ENCODE peak calls at places on chromosomes 5 and 9, in ten cellular contexts. X, D, I, T, O, A, P, R, V and Y are unnamed samples.

GRCh38 chr5:149641000-149641576 is 59.8 kb downstream of the ARHGEF37 start:
- DNase-seq in X (no peak), D (peak; percentile 29), I (no peak), T (peak; percentile 84), O (peak; percentile 63), A (no peak), P (peak; percentile 26), R (no peak), V (peak; percentile 86), Y (no peak)

GRCh38 chr5:151016700-151017099 is 3.7 kb upstream of the GPX3 start:
- DNase-seq in X (no peak), D (no peak), I (no peak), T (no peak), O (no peak), A (peak; percentile 80), P (no peak), R (no peak), V (no peak), Y (no peak)

GRCh38 chr5:14476791-14477435 is 104.7 kb upstream of the OTULINL start:
- DNase-seq in X (no peak), D (peak; percentile 57), I (no peak), T (peak; percentile 54), O (peak; percentile 37), A (no peak), P (no peak), R (no peak), V (no peak), Y (no peak)

GRCh38 chr5:55429707-55430253 is 105.0 kb downstream of the PLPP1 start:
- DNase-seq in X (no peak), D (no peak), I (no peak), T (no peak), O (no peak), A (no peak), P (peak; percentile 32), R (no peak), V (no peak), Y (no peak)

GRCh38 chr9:114902773-114903589 is 27.4 kb downstream of the TNFSF8 start:
- DNase-seq in X (no peak), D (no peak), I (no peak), T (peak; percentile 51), O (peak; percentile 32), A (no peak), P (no peak), R (no peak), V (no peak), Y (no peak)

GRCh38 chr5:133907075-133907474 is 61.4 kb downstream of the C5orf15 start:
- DNase-seq in X (no peak), D (no peak), I (no peak), T (no peak), O (no peak), A (no peak), P (peak; percentile 43), R (no peak), V (no peak), Y (no peak)

GRCh38 chr5:146718628-146719027 is 159.9 kb downstream of the PPP2R2B start:
- DNase-seq in X (no peak), D (no peak), I (no peak), T (no peak), O (no peak), A (no peak), P (no peak), R (peak; percentile 46), V (no peak), Y (no peak)

GRCh38 chr5:124199902-124200301 is 546.5 kb downstream of the ZNF608 start:
- DNase-seq in X (no peak), D (no peak), I (no peak), T (peak; percentile 9), O (no peak), A (no peak), P (no peak), R (no peak), V (no peak), Y (no peak)

GRCh38 chr9:35649431-35650340 is 1.0 kb downstream of the SIT1 start:
- DNase-seq in X (no peak), D (no peak), I (no peak), T (no peak), O (peak; percentile 56), A (peak; percentile 68), P (no peak), R (no peak), V (peak; percentile 84), Y (peak; percentile 40)

GRCh38 chr9:93464395-93464794 is 11.0 kb upstream of the FAM120AOS start:
- DNase-seq in X (no peak), D (no peak), I (no peak), T (no peak), O (no peak), A (no peak), P (no peak), R (no peak), V (no peak), Y (peak; percentile 22)

GRCh38 chr9:93809204-93809940 is 145.8 kb downstream of the BARX1 start:
- DNase-seq in X (no peak), D (no peak), I (no peak), T (no peak), O (no peak), A (no peak), P (no peak), R (no peak), V (peak; percentile 80), Y (peak; percentile 7)

GRCh38 chr9:20319641-20320337 is 302.5 kb downstream of the MLLT3 start:
- DNase-seq in X (no peak), D (peak; percentile 32), I (no peak), T (peak; percentile 79), O (peak; percentile 16), A (no peak), P (no peak), R (no peak), V (no peak), Y (no peak)

GRCh38 chr9:37229455-37229854 is 109.1 kb downstream of the ZCCHC7 start:
- DNase-seq in X (no peak), D (no peak), I (no peak), T (no peak), O (no peak), A (no peak), P (no peak), R (no peak), V (no peak), Y (no peak)

GRCh38 chr5:31124906-31125305 is 68.6 kb upstream of the CDH6 start:
- DNase-seq in X (no peak), D (no peak), I (no peak), T (no peak), O (no peak), A (no peak), P (no peak), R (no peak), V (no peak), Y (no peak)

GRCh38 chr5:172886974-172887491 is 53.0 kb downstream of the ERGIC1 start:
- DNase-seq in X (no peak), D (peak; percentile 98), I (no peak), T (peak; percentile 99), O (peak; percentile 99), A (peak; percentile 75), P (peak; percentile 79), R (no peak), V (no peak), Y (no peak)

GRCh38 chr9:5357431-5358105 is 17.9 kb upstream of the RLN1 start:
- DNase-seq in X (no peak), D (peak; percentile 16), I (no peak), T (no peak), O (no peak), A (no peak), P (no peak), R (no peak), V (no peak), Y (no peak)

GRCh38 chr9:2321523-2322148 is 300.0 kb upstream of the VLDLR start:
- DNase-seq in X (no peak), D (no peak), I (no peak), T (no peak), O (peak; percentile 14), A (no peak), P (no peak), R (no peak), V (no peak), Y (no peak)
- TF ChIP-seq CTCF in X (no peak), D (no peak), I (no peak), T (peak; percentile 19), O (peak; percentile 7), A (peak; percentile 43), P (peak; percentile 48), R (no peak), V (no peak), Y (no peak)

GRCh38 chr5:96736937-96737336 is 70.8 kb downstream of the ERAP1 start:
- DNase-seq in X (no peak), D (no peak), I (no peak), T (no peak), O (no peak), A (no peak), P (no peak), R (no peak), V (no peak), Y (no peak)

GRCh38 chr5:96729156-96729555 is 67.0 kb downstream of the CAST start:
- DNase-seq in X (no peak), D (no peak), I (no peak), T (no peak), O (peak; percentile 23), A (no peak), P (no peak), R (no peak), V (no peak), Y (no peak)

GRCh38 chr5:96733771-96734498 is 71.8 kb downstream of the CAST start:
- DNase-seq in X (no peak), D (no peak), I (no peak), T (no peak), O (no peak), A (no peak), P (no peak), R (no peak), V (no peak), Y (no peak)

GRCh38 chr5:96734871-96735325 is 72.7 kb downstream of the CAST start:
- DNase-seq in X (no peak), D (peak; percentile 76), I (no peak), T (no peak), O (peak; percentile 71), A (no peak), P (no peak), R (no peak), V (no peak), Y (no peak)
- TF ChIP-seq CTCF in X (no peak), D (peak; percentile 14), I (no peak), T (no peak), O (no peak), A (no peak), P (no peak), R (no peak), V (no peak), Y (no peak)

DNA sequence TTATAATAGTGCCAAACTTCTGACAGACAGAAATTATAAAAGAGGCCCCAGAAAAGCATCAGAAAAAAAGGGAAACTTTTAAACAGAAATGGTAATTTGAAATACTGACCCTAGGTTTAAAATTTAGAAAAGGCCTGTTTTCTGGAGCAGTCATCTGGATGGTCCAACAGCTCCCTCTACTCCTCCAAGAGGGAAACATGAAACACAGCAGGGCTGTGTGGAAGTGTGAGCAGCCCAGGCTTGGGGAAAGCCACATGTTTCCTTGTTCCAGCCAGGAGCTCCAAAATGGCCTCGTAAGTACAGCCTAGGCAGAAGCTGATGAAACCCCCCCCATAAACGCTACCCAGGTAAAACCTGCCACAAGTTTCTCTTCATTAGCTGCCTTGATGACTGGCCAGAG is 499.3 kb upstream of the ADAMTS16 start:
- DNase-seq in X (no peak), D (peak; percentile 9), I (peak; percentile 16), T (peak; percentile 10), O (no peak), A (no peak), P (no peak), R (peak; percentile 46), V (no peak), Y (no peak)
- TF ChIP-seq CTCF in X (peak; percentile 23), D (peak; percentile 27), I (no peak), T (peak; percentile 35), O (no peak), A (no peak), P (no peak), R (peak; percentile 48), V (no peak), Y (no peak)

GRCh38 chr5:28648108-28648507 is 1609.7 kb upstream of the CDH9 start:
- DNase-seq in X (no peak), D (no peak), I (no peak), T (peak; percentile 39), O (no peak), A (no peak), P (no peak), R (peak; percentile 24), V (no peak), Y (no peak)
- TF ChIP-seq CTCF in X (peak; percentile 38), D (no peak), I (peak; percentile 45), T (peak; percentile 12), O (no peak), A (no peak), P (no peak), R (peak; percentile 33), V (no peak), Y (no peak)